ENCODE peak calls at places on chromosomes 3 and 15, in four cellular contexts. B is colonic mucosa, Z is heart right ventricle, X is aorta. V is an unnamed sample.

GRCh38 chr3:63364495-63364894 is 86.4 kb downstream of the SYNPR start:
- DNase-seq in B (no peak), Z (no peak), X (no peak), V (peak; percentile 14)

GRCh38 chr3:189710620-189711388 is 79.6 kb downstream of the TP63 start:
- DNase-seq in B (peak; percentile 18), Z (peak; percentile 64), X (no peak), V (no peak)

GRCh38 chr15:74235962-74236361 is at the start of gene CCDC33:
- DNase-seq in B (peak; percentile 81), Z (no peak), X (no peak), V (no peak)

GRCh38 chr3:110779581-110779980 is 292.0 kb upstream of the NECTIN3 start:
- DNase-seq in B (no peak), Z (no peak), X (no peak), V (no peak)

GRCh38 chr15:33649217-33649933 is 318.9 kb upstream of the CHRM5 start:
- DNase-seq in B (no peak), Z (no peak), X (no peak), V (no peak)

GRCh38 chr15:99455796-99456160 is 110.0 kb upstream of the MEF2A start:
- DNase-seq in B (no peak), Z (peak; percentile 10), X (no peak), V (no peak)

GRCh38 chr3:82329300-82329699 is 567.9 kb upstream of the GBE1 start:
- DNase-seq in B (no peak), Z (no peak), X (no peak), V (no peak)

GRCh38 chr3:107432013-107432515 is 54.8 kb downstream of the CCDC54 start:
- DNase-seq in B (peak; percentile 45), Z (no peak), X (no peak), V (no peak)

GRCh38 chr3:115876860-115877646 is 253.7 kb downstream of the GAP43 start:
- DNase-seq in B (no peak), Z (no peak), X (no peak), V (no peak)

GRCh38 chr3:134481166-134481565 is 4.6 kb downstream of the ANAPC13 start:
- DNase-seq in B (no peak), Z (no peak), X (no peak), V (no peak)

GRCh38 chr3:43288366-43288765 is 2.0 kb downstream of the SNRK start:
- DNase-seq in B (no peak), Z (no peak), X (no peak), V (peak; percentile 19)

GRCh38 chr3:33075996-33076395 is 20.9 kb downstream of the GLB1 start:
- DNase-seq in B (peak; percentile 6), Z (no peak), X (no peak), V (no peak)

GRCh38 chr15:69225355-69226027 is 65.1 kb downstream of the GLCE start:
- DNase-seq in B (no peak), Z (no peak), X (no peak), V (peak; percentile 11)

GRCh38 chr3:146256851-146257486 is 6.1 kb upstream of the PLSCR4 start:
- DNase-seq in B (no peak), Z (no peak), X (no peak), V (no peak)

GRCh38 chr3:181872887-181873286 is 161.2 kb downstream of the SOX2 start:
- DNase-seq in B (no peak), Z (no peak), X (no peak), V (no peak)

GRCh38 chr3:171369156-171369555 is 91.0 kb downstream of the TNIK start:
- DNase-seq in B (no peak), Z (no peak), X (no peak), V (no peak)

GRCh38 chr3:187430576-187430975 is 62.4 kb downstream of the RTP4 start:
- DNase-seq in B (no peak), Z (no peak), X (no peak), V (no peak)

GRCh38 chr15:78317145-78317836 is 17.9 kb upstream of the SKIC8 start:
- DNase-seq in B (peak; percentile 63), Z (no peak), X (no peak), V (no peak)

GRCh38 chr3:178439504-178439903 is 96.7 kb upstream of the KCNMB2 start:
- DNase-seq in B (no peak), Z (no peak), X (no peak), V (no peak)

GRCh38 chr3:129686941-129687340 is 80.5 kb upstream of the PLXND1 start:
- DNase-seq in B (no peak), Z (no peak), X (no peak), V (no peak)

GRCh38 chr3:42497009-42497731 is 5.3 kb upstream of the VIPR1 start:
- DNase-seq in B (peak; percentile 18), Z (no peak), X (peak; percentile 35), V (no peak)

GRCh38 chr15:80087104-80087503 is 27.6 kb downstream of the ZFAND6 start:
- DNase-seq in B (no peak), Z (no peak), X (no peak), V (no peak)

GRCh38 chr3:5553203-5553602 is 365.7 kb downstream of the EDEM1 start:
- DNase-seq in B (no peak), Z (no peak), X (no peak), V (no peak)

GRCh38 chr15:26676115-26676514 is 96.8 kb downstream of the GABRB3 start:
- DNase-seq in B (no peak), Z (no peak), X (no peak), V (no peak)

DNA sequence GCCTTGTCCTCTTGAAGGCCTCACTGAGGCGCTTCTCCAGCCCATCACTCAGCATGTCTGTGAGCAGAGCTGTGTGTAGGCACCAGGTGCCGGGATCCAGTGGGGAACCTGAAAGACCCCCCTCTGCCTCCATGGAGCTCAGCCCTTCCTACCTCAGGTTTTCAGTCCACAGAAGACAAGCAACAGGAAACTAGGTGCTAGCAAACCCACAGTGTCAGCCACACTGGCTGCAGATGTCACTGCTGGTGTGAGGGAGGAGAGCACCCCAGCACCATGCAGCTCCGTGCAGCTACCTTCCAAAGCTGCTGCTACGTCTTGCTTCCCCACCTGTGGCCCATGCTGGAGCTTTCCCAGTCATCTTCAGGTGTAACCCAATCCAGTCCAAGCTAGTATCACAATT is 17.9 kb downstream of the PSTPIP1 start:
- DNase-seq in B (no peak), Z (no peak), X (no peak), V (peak; percentile 40)
- H3K4me3 ChIP-seq in B (no peak overlapping the region), Z (peak overlapping the region; percentile 10), X (no peak overlapping the region), V (no peak overlapping the region)

DNA sequence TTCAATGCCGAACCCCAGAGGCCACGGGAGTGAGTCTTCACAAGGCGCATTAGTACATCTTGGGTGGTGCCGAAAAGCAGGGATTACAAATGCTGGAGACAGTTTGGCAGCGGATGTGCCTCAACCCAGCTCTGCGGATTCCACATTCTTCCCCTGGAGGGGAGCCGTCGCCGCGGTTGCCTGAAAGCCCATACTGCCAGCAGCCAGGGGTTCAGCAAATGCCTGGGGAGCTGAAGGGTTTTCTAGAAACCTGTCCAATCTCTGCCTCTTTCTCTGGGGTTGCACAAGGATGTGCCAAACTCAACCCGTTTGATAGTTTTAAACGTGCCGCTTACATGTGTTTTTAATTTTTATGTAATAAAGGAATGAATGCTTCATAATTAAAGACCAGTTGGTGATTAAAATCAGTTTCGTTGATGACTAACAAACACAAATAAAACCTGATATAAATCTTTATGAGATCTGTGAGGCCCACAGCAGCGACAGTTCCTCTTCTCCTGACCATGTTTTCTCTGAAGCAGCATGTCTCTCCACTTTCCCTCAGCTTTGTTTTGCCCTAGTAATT is 74.6 kb upstream of the LEKR1 start:
- DNase-seq in B (no peak), Z (peak; percentile 10), X (peak; percentile 80), V (no peak)
- H3K4me3 ChIP-seq in B (no peak overlapping the region), Z (no peak overlapping the region), X (no peak overlapping the region), V (no peak overlapping the region)

GRCh38 chr3:49119036-49119435 is 1.6 kb downstream of the USP19 start:
- DNase-seq in B (no peak), Z (no peak), X (no peak), V (no peak)
- H3K4me3 ChIP-seq in B (no peak overlapping the region), Z (no peak overlapping the region), X (no peak overlapping the region), V (peak overlapping the region; percentile 94)

DNA sequence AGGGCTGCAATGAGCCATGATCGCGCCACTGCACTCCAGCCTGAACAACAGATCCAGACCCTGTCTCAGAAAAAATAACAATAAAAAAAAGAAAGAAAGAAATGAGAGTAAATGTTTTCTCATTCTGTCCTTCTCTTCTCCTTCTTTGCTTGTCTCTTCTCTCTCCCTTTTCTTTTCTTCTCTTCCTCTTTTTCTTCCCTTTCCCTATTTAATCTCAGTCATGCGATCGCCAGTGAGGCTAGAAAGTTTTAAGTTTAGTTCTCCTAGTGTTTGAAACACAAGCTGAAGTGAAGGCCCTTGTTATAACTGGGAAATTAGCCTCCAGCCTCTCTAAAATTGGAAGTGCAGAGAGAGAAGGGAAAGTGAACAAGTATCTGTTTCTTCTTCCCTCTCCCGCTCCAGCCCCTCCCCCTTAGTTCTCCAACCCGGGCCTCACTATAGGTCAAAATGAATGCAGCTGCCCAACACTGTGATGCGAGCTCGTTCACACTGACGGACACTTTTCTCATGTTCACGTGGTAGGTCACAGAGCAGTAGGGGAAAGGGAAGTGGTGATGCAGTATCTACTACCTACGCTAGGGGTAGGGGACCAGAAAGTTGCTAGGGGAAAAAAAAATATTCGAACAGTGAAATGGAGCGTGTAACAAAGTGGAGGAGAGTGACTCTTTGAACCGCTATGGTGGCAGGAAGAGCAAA is 23.4 kb upstream of the TSC22D2 start:
- DNase-seq in B (no peak), Z (no peak), X (no peak), V (peak; percentile 64)
- H3K4me3 ChIP-seq in B (no peak overlapping the region), Z (peak overlapping the region; percentile 17), X (no peak overlapping the region), V (no peak overlapping the region)

DNA sequence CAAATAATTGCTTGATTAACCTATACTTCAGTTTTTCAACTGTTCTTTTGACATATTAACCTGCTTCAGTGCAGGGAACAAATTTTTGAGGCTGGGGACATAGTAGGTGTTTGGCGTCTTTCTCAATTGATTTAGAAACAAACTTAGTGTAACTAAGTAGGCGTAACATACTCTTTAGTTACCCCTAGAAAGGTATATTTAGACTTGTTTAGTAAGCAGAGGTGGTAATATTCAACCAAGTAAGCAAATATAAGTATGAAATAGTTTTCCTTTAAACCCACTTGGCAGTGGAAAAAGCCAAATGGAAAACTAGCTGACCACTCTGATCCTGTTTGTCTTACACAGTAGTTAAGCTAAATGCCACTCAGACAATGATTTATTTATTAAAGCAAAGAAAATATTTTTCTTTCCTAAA is 113.2 kb downstream of the MBNL1 start:
- DNase-seq in B (no peak), Z (no peak), X (no peak), V (no peak)
- H3K4me3 ChIP-seq in B (peak overlapping the region; percentile 4), Z (peak overlapping the region; percentile 30), X (peak overlapping the region; percentile 72), V (no peak overlapping the region)

GRCh38 chr3:150286390-150287147 is 121.5 kb upstream of the TSC22D2 start:
- DNase-seq in B (no peak), Z (no peak), X (no peak), V (peak; percentile 41)
- H3K4me3 ChIP-seq in B (no peak overlapping the region), Z (no peak overlapping the region), X (no peak overlapping the region), V (no peak overlapping the region)